ENCODE peak calls at places on chromosomes 12 and 14, in ten cellular contexts. P is GM20000, L is AG04450, E is type B pancreatic cell, I is vagina, C is right lobe of liver, A is AG09309, N is thyroid gland, T is GM23338, Y is fibroblast of the aortic adventitia. O is an unnamed sample.

GRCh38 chr12:51951199-51951842 is at the start of gene ACVR1B:
- DNase-seq in P (peak), L (peak), E (peak), I (peak), C (peak), A (peak), N (peak), T (peak), Y (peak), O (peak)

GRCh38 chr12:49055978-49056754 is 4.4 kb downstream of the KMT2D start:
- DNase-seq in P (peak), L (peak), E (no peak), I (no peak), C (no peak), A (peak), N (peak), T (peak), Y (peak), O (peak)

GRCh38 chr14:100540141-100540925 is 46.9 kb downstream of the BEGAIN start:
- DNase-seq in P (no peak), L (no peak), E (no peak), I (no peak), C (peak), A (no peak), N (no peak), T (peak), Y (no peak), O (no peak)

GRCh38 chr14:63770187-63770807 is 42.4 kb upstream of the SGPP1 start:
- DNase-seq in P (peak), L (peak), E (no peak), I (no peak), C (peak), A (peak), N (peak), T (peak), Y (peak), O (peak)

GRCh38 chr14:91744068-91744480 is 12.2 kb upstream of the CATSPERB start:
- DNase-seq in P (no peak), L (no peak), E (no peak), I (no peak), C (no peak), A (no peak), N (no peak), T (no peak), Y (no peak), O (peak)

GRCh38 chr12:42969357-42969756 is 379.8 kb upstream of the PRICKLE1 start:
- DNase-seq in P (no peak), L (no peak), E (no peak), I (no peak), C (no peak), A (no peak), N (no peak), T (no peak), Y (peak), O (peak)

GRCh38 chr12:65494537-65494936 is 216.1 kb downstream of the MSRB3 start:
- DNase-seq in P (no peak), L (no peak), E (no peak), I (no peak), C (no peak), A (no peak), N (no peak), T (no peak), Y (no peak), O (no peak)

GRCh38 chr14:89282191-89282590 is 134.8 kb downstream of the FOXN3 start:
- DNase-seq in P (no peak), L (no peak), E (no peak), I (no peak), C (no peak), A (no peak), N (no peak), T (no peak), Y (no peak), O (no peak)

GRCh38 chr12:47754881-47755280 is 3.8 kb downstream of the RAPGEF3 start:
- DNase-seq in P (peak), L (no peak), E (no peak), I (no peak), C (no peak), A (no peak), N (peak), T (no peak), Y (no peak), O (no peak)

GRCh38 chr14:104143521-104144452 is 5.4 kb downstream of the KIF26A start:
- DNase-seq in P (no peak), L (no peak), E (no peak), I (no peak), C (no peak), A (no peak), N (peak), T (no peak), Y (no peak), O (no peak)

GRCh38 chr12:14995583-14996425 is 23.0 kb downstream of the PDE6H start:
- DNase-seq in P (peak), L (peak), E (no peak), I (no peak), C (no peak), A (peak), N (no peak), T (peak), Y (peak), O (peak)

GRCh38 chr12:31849090-31849687 is 110.0 kb upstream of the RESF1 start:
- DNase-seq in P (no peak), L (no peak), E (no peak), I (no peak), C (no peak), A (no peak), N (no peak), T (peak), Y (no peak), O (peak)

GRCh38 chr14:66137076-66137475 is 349.1 kb upstream of the CCDC196 start:
- DNase-seq in P (no peak), L (no peak), E (no peak), I (no peak), C (no peak), A (no peak), N (no peak), T (no peak), Y (no peak), O (no peak)

GRCh38 chr14:60095781-60096450 is 4.2 kb downstream of the PCNX4 start:
- DNase-seq in P (no peak), L (peak), E (no peak), I (no peak), C (no peak), A (no peak), N (no peak), T (no peak), Y (peak), O (peak)

GRCh38 chr12:107318804-107319535 is 225.6 kb upstream of the CRY1 start:
- DNase-seq in P (peak), L (no peak), E (peak), I (no peak), C (peak), A (no peak), N (peak), T (peak), Y (peak), O (peak)

GRCh38 chr14:68621400-68622365 is 171.2 kb downstream of the ZFP36L1 start:
- DNase-seq in P (no peak), L (peak), E (peak), I (peak), C (no peak), A (no peak), N (peak), T (no peak), Y (peak), O (peak)

GRCh38 chr14:73293782-73294781 is 56.8 kb downstream of the PAPLN start:
- DNase-seq in P (no peak), L (no peak), E (no peak), I (no peak), C (no peak), A (no peak), N (no peak), T (no peak), Y (no peak), O (peak)

GRCh38 chr12:13794706-13795105 is 186.7 kb downstream of the GRIN2B start:
- DNase-seq in P (no peak), L (no peak), E (no peak), I (no peak), C (no peak), A (no peak), N (no peak), T (no peak), Y (no peak), O (no peak)

GRCh38 chr12:26896913-26897312 is 40.9 kb downstream of the INTS13 start:
- DNase-seq in P (no peak), L (no peak), E (no peak), I (no peak), C (no peak), A (no peak), N (no peak), T (no peak), Y (no peak), O (no peak)

GRCh38 chr12:53047221-53048032 is 2.4 kb upstream of the TNS2 start:
- DNase-seq in P (peak), L (no peak), E (peak), I (peak), C (peak), A (no peak), N (peak), T (peak), Y (peak), O (peak)
- TF ChIP-seq CTCF in P (peak), L (no peak), E (peak), I (no peak), C (no peak), A (no peak), N (peak), T (no peak), Y (no peak), O (no peak)

GRCh38 chr12:34298971-34299801 is 276.9 kb downstream of the ALG10 start:
- DNase-seq in P (no peak), L (no peak), E (no peak), I (no peak), C (no peak), A (no peak), N (no peak), T (no peak), Y (no peak), O (no peak)

GRCh38 chr12:34301251-34302130 is 279.2 kb downstream of the ALG10 start:
- DNase-seq in P (no peak), L (no peak), E (no peak), I (no peak), C (no peak), A (no peak), N (no peak), T (no peak), Y (no peak), O (no peak)

GRCh38 chr12:34302131-34302885 is 280.0 kb downstream of the ALG10 start:
- DNase-seq in P (no peak), L (no peak), E (no peak), I (no peak), C (no peak), A (no peak), N (no peak), T (no peak), Y (no peak), O (no peak)

GRCh38 chr12:34299802-34300193 is 277.5 kb downstream of the ALG10 start:
- DNase-seq in P (no peak), L (no peak), E (no peak), I (no peak), C (no peak), A (no peak), N (no peak), T (no peak), Y (no peak), O (no peak)

GRCh38 chr12:34300376-34301250 is 278.3 kb downstream of the ALG10 start:
- DNase-seq in P (no peak), L (no peak), E (no peak), I (no peak), C (no peak), A (no peak), N (no peak), T (no peak), Y (no peak), O (no peak)
- TF ChIP-seq CTCF in P (no peak), L (no peak), E (no peak), I (no peak), C (no peak), A (no peak), N (no peak), T (no peak), Y (no peak), O (no peak)

GRCh38 chr14:94681300-94682060 is 69.3 kb downstream of the SERPINA3 start:
- DNase-seq in P (no peak), L (no peak), E (peak), I (no peak), C (peak), A (peak), N (no peak), T (peak), Y (peak), O (peak)
- TF ChIP-seq CTCF in P (no peak), L (peak), E (peak), I (peak), C (peak), A (peak), N (no peak), T (peak), Y (peak), O (peak)

GRCh38 chr12:29551879-29552278 is 54.4 kb upstream of the OVCH1 start:
- DNase-seq in P (no peak), L (no peak), E (no peak), I (no peak), C (no peak), A (no peak), N (no peak), T (no peak), Y (no peak), O (no peak)

GRCh38 chr12:29552994-29553748 is 55.7 kb upstream of the OVCH1 start:
- DNase-seq in P (no peak), L (no peak), E (no peak), I (no peak), C (no peak), A (no peak), N (no peak), T (no peak), Y (no peak), O (no peak)

GRCh38 chr12:29556363-29556762 is 58.9 kb upstream of the OVCH1 start:
- DNase-seq in P (no peak), L (no peak), E (no peak), I (no peak), C (no peak), A (no peak), N (no peak), T (no peak), Y (no peak), O (no peak)

GRCh38 chr12:29547844-29548243 is 50.4 kb upstream of the OVCH1 start:
- DNase-seq in P (no peak), L (no peak), E (no peak), I (no peak), C (no peak), A (no peak), N (no peak), T (no peak), Y (no peak), O (no peak)

DNA sequence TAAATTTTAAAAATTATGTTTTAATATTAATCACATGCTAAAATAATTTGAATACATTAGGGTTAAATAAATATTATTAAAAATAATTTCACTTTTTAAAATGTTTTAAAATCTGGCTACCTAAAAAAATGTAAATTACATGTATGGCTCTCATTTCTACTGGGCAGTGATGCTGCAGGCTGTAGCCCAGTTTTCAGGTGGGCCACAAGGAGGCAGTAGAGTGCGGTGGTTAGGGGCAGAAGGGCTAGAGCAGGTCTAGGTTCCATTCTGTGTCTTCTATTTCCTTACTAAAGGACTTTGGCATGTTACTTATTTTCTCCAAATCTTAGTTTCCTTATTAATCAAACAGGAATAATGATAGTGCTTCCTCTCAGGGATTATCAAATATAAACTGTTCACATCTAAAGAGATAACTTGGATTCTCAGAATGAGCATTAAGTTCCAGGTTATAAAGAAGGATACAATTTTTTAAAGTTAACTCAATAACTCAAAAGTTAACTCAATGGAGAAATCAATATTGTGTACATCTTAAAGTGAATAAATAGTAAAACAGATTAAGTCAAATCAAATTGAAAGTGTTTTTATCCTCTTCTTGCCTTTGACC is 54.9 kb upstream of the OVCH1 start:
- DNase-seq in P (peak), L (peak), E (peak), I (no peak), C (peak), A (no peak), N (peak), T (peak), Y (peak), O (peak)
- TF ChIP-seq CTCF in P (peak), L (peak), E (peak), I (peak), C (peak), A (peak), N (peak), T (peak), Y (peak), O (peak)

GRCh38 chr14:71733210-71733883 is 198.9 kb upstream of the RGS6 start:
- DNase-seq in P (no peak), L (no peak), E (no peak), I (no peak), C (no peak), A (peak), N (no peak), T (no peak), Y (peak), O (peak)
- TF ChIP-seq CTCF in P (no peak), L (no peak), E (no peak), I (no peak), C (no peak), A (no peak), N (no peak), T (no peak), Y (no peak), O (no peak)

DNA sequence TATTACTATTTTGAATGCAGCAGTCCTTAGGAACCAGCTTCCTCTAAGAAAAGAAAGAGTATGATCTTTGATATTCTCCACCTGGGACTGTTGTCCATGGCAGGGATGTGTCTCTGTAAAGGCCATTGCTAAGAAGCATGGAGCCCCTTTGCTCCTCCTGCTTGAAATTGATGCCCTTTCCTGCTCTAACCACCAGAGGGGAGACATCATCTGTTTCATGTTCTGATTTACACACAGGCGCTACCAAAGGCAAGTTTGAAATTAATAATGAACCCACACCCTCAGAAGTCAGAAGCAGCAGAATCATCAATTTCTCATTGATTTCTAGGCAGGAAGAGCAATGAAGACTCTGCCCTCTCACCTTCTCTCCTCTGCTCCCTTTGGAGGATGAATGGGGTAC is 253.8 kb downstream of the RMST start:
- DNase-seq in P (no peak), L (no peak), E (no peak), I (no peak), C (no peak), A (no peak), N (no peak), T (peak), Y (no peak), O (peak)
- TF ChIP-seq CTCF in P (no peak), L (no peak), E (peak), I (no peak), C (peak), A (no peak), N (no peak), T (peak), Y (no peak), O (peak)

GRCh38 chr12:118064608-118065007 is 3.6 kb upstream of the WSB2 start:
- DNase-seq in P (peak), L (no peak), E (no peak), I (no peak), C (no peak), A (no peak), N (no peak), T (peak), Y (no peak), O (no peak)
- TF ChIP-seq CTCF in P (no peak), L (peak), E (peak), I (no peak), C (no peak), A (peak), N (no peak), T (no peak), Y (peak), O (peak)

DNA sequence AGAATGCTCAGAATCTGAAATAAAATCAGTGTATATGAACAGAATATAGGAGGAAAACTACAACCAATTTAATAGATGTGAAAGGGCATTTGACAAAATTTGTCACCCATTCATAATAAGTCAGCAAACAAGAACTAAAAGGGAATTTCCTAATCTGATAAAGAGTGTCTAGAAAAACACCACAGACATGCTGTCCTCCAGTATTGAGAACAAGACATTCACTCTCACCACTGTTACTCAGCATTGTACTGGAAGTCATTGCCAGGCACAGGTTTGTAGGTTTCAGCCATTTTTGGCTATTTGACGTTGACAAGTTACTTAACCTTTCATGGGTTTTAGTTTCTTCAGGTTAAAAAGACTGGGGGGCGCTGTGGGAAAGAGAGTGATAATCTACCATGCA is 13.2 kb downstream of the EIF2S1 start:
- DNase-seq in P (peak), L (no peak), E (no peak), I (no peak), C (no peak), A (no peak), N (no peak), T (no peak), Y (no peak), O (no peak)
- TF ChIP-seq CTCF in P (no peak), L (no peak), E (no peak), I (no peak), C (no peak), A (no peak), N (no peak), T (no peak), Y (no peak), O (no peak)

GRCh38 chr12:11577658-11578260 is 71.7 kb upstream of the ETV6 start:
- DNase-seq in P (no peak), L (no peak), E (no peak), I (no peak), C (no peak), A (no peak), N (no peak), T (peak), Y (no peak), O (peak)
- TF ChIP-seq CTCF in P (no peak), L (no peak), E (no peak), I (no peak), C (no peak), A (no peak), N (no peak), T (no peak), Y (no peak), O (no peak)